ENCODE peak calls at places on chromosomes 1 and 21, in seven cellular contexts. D, I, Z, M, R, P and O are unnamed samples.

GRCh38 chr1:82090104-82090503 is 289.4 kb downstream of the ADGRL2 start:
- DNase-seq in D (no peak), I (no peak), Z (no peak), M (no peak), R (no peak), P (no peak), O (peak)

GRCh38 chr1:67134692-67135091 is at the start of gene C1orf141:
- DNase-seq in D (no peak), I (peak), Z (peak), M (peak), R (peak), P (no peak), O (no peak)

GRCh38 chr21:46397211-46397905 is 61.3 kb upstream of the DIP2A start:
- DNase-seq in D (no peak), I (no peak), Z (no peak), M (no peak), R (no peak), P (no peak), O (no peak)

GRCh38 chr1:222084996-222085395 is 343.1 kb upstream of the DUSP10 start:
- DNase-seq in D (peak), I (no peak), Z (no peak), M (no peak), R (no peak), P (no peak), O (no peak)

GRCh38 chr1:53738205-53739108 is 507 bp downstream of the GLIS1 start:
- DNase-seq in D (no peak), I (peak), Z (no peak), M (no peak), R (no peak), P (no peak), O (no peak)

GRCh38 chr1:162069334-162070093 is at the start of gene NOS1AP:
- DNase-seq in D (no peak), I (peak), Z (peak), M (peak), R (peak), P (peak), O (peak)

GRCh38 chr1:39646232-39647081 is 7.0 kb upstream of the HEYL start:
- DNase-seq in D (peak), I (peak), Z (peak), M (peak), R (peak), P (peak), O (peak)

GRCh38 chr1:157597959-157598667 is at the start of gene FCRL4:
- DNase-seq in D (no peak), I (no peak), Z (no peak), M (no peak), R (no peak), P (no peak), O (no peak)

GRCh38 chr1:9443913-9444445 is 95.3 kb upstream of the SLC25A33 start:
- DNase-seq in D (peak), I (no peak), Z (no peak), M (no peak), R (no peak), P (peak), O (peak)

GRCh38 chr1:1537626-1538250 is 2.7 kb downstream of the TMEM240 start:
- DNase-seq in D (no peak), I (no peak), Z (no peak), M (no peak), R (no peak), P (no peak), O (no peak)

GRCh38 chr1:53518775-53519174 is 59.6 kb downstream of the DMRTB1 start:
- DNase-seq in D (no peak), I (no peak), Z (peak), M (no peak), R (no peak), P (peak), O (no peak)

DNA sequence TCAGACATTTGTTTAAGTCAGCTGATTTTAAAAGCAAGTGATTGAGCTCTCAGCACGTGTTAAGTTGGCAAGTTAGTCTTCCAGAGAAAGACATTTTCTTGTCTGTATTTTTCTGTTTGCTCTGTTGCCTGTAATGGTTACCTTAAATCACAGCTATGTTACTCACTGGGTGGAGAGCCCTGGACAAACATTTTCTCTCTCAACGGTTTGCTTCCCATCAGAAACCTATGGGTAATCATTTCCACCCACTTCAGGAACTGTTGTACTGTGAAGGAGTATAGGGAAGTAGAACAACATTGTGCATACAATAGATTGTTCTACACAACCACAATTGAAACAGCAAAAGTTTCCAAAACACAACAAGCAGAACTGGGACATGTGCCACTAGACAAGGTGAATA is 113.9 kb upstream of the DPT start:
- DNase-seq in D (no peak), I (no peak), Z (no peak), M (no peak), R (no peak), P (no peak), O (no peak)
- H3K18ac ChIP-seq in D (no peak), I (no peak), Z (no peak), M (no peak), R (no peak), P (no peak), O (no peak)

GRCh38 chr1:101236546-101237228 is at the start of gene S1PR1:
- DNase-seq in D (peak), I (peak), Z (peak), M (peak), R (peak), P (no peak), O (peak)

GRCh38 chr1:101238681-101239094 is 1.9 kb downstream of the S1PR1 start:
- DNase-seq in D (peak), I (peak), Z (peak), M (peak), R (peak), P (peak), O (peak)

GRCh38 chr1:101238041-101238515 is 1.3 kb downstream of the S1PR1 start:
- DNase-seq in D (no peak), I (no peak), Z (no peak), M (no peak), R (no peak), P (no peak), O (no peak)

GRCh38 chr1:101235696-101236545 is 898 bp upstream of the S1PR1 start:
- DNase-seq in D (peak), I (peak), Z (peak), M (peak), R (peak), P (no peak), O (peak)

DNA sequence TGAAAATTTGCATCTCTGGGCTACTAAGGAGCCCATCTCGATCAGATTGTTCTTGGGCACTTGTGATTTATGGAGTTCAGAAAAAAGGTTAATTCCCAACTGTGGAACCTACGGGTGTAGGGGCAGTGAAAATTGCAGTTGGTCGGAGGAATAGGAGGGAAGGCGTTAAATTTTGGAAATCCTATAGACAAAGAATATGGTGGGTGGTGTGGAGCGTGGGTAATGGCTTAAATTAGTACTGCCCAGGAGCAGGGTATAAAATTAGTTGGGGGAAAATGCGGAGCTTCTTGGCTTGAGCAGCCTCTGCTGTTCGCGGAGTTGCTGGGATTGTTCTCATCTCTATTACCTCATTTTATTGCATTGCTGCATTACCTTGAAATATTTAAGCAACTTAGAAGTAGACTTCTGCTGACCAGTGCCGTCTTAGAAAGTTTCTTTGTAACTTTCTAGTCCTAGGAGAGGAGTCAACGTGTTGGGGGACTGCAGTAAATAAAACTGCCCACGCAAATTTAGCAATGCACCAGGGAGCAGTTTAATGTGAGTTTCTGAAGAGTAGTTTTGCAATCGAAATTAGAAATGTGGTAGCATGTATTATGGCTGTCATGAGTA is 514 bp downstream of the S1PR1 start:
- DNase-seq in D (peak), I (no peak), Z (peak), M (no peak), R (no peak), P (no peak), O (peak)
- H2AK5ac ChIP-seq in D (no peak), I (no peak), Z (no peak), M (no peak), R (no peak), P (no peak), O (no peak)

GRCh38 chr1:32665915-32666314 is 14.9 kb downstream of the RBBP4 start:
- DNase-seq in D (no peak), I (no peak), Z (no peak), M (no peak), R (no peak), P (no peak), O (no peak)
- H3K4ac ChIP-seq in D (no peak), I (no peak), Z (no peak), M (no peak), R (no peak), P (no peak), O (no peak)

DNA sequence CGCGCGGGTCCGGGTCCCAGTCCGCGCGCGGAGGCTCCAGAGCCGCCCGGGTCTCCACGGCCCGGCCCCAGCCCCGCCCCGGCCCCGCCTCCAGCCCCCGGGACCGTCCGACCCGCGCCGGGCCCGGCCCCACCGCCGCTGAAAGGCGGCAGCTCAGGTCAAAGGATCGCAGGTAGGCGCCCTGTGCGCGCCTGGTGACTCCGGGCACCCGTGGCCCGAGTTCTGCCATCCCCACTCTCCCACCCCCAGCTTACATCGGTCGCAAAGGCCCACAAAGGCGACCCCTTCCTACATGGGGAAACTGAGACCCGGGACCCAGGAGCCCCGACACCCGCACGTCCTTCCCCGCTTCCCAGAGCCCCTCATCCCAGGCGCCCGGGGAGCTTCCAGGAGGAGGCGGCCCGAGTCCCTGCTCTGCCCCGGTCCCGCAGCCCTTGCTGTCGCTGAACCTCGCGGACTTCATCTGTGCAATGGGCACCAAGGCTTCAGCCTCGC is at the start of gene TMEM200B:
- DNase-seq in D (no peak), I (no peak), Z (no peak), M (no peak), R (no peak), P (no peak), O (no peak)
- H3K18ac ChIP-seq in D (peak), I (peak), Z (peak), M (peak), R (peak), P (peak), O (peak)

GRCh38 chr1:76744989-76745388 is 122.3 kb upstream of the ST6GALNAC5 start:
- DNase-seq in D (no peak), I (no peak), Z (no peak), M (no peak), R (no peak), P (no peak), O (no peak)
- H2AK5ac ChIP-seq in D (no peak), I (no peak), Z (no peak), M (no peak), R (no peak), P (no peak), O (no peak)

GRCh38 chr1:16976966-16977365 is 3.5 kb downstream of the MFAP2 start:
- DNase-seq in D (no peak), I (no peak), Z (no peak), M (no peak), R (no peak), P (no peak), O (no peak)

GRCh38 chr1:16979475-16980327 is 719 bp downstream of the MFAP2 start:
- DNase-seq in D (no peak), I (peak), Z (peak), M (no peak), R (no peak), P (no peak), O (peak)

GRCh38 chr1:16977377-16977776 is 3.0 kb downstream of the MFAP2 start:
- DNase-seq in D (no peak), I (no peak), Z (no peak), M (no peak), R (no peak), P (no peak), O (no peak)

GRCh38 chr1:16978589-16979474 is 1.6 kb downstream of the MFAP2 start:
- DNase-seq in D (peak), I (peak), Z (no peak), M (no peak), R (no peak), P (no peak), O (peak)

GRCh38 chr1:16978139-16978538 is 2.3 kb downstream of the MFAP2 start:
- DNase-seq in D (no peak), I (no peak), Z (no peak), M (no peak), R (no peak), P (no peak), O (no peak)
- H3K4ac ChIP-seq in D (no peak), I (no peak), Z (no peak), M (no peak), R (no peak), P (no peak), O (no peak)

GRCh38 chr1:34822202-34822601 is 29.4 kb downstream of the GJA4 start:
- DNase-seq in D (no peak), I (no peak), Z (no peak), M (no peak), R (no peak), P (no peak), O (no peak)
- H3K18ac ChIP-seq in D (no peak), I (no peak), Z (no peak), M (no peak), R (no peak), P (no peak), O (no peak)

GRCh38 chr1:6009120-6010040 is 17.2 kb upstream of the NPHP4 start:
- DNase-seq in D (no peak), I (no peak), Z (no peak), M (no peak), R (no peak), P (no peak), O (no peak)
- H2AK5ac ChIP-seq in D (no peak), I (no peak), Z (no peak), M (no peak), R (peak), P (no peak), O (no peak)